ENCODE peak calls at places on chromosome 10, in ten cellular contexts. One of them, this sample, is unnamed.

GRCh38 chr10:13614530-13615332 is 28.0 kb downstream of the PRPF18 start:
- DNase-seq in head of caudate nucleus: no peak
- DNase-seq in WTC11: peak; percentile 31
- DNase-seq in DMS79: no peak
- DNase-seq in C1 segment of cervical spinal cord: no peak
- DNase-seq in RCC 7860: no peak
- DNase-seq in transverse colon: no peak
- DNase-seq in NCI-H2029: no peak
- DNase-seq in GM23248: peak; percentile 10
- DNase-seq in MV-4-11: no peak
- DNase-seq in this sample: no peak

GRCh38 chr10:58660577-58661255 is 148.0 kb downstream of the BICC1 start:
- DNase-seq in head of caudate nucleus: no peak
- DNase-seq in WTC11: no peak
- DNase-seq in DMS79: no peak
- DNase-seq in C1 segment of cervical spinal cord: no peak
- DNase-seq in RCC 7860: peak; percentile 47
- DNase-seq in transverse colon: no peak
- DNase-seq in NCI-H2029: no peak
- DNase-seq in GM23248: peak; percentile 48
- DNase-seq in MV-4-11: peak; percentile 24
- DNase-seq in this sample: no peak

GRCh38 chr10:42929993-42930392 is 146.9 kb upstream of the RET start:
- DNase-seq in head of caudate nucleus: no peak
- DNase-seq in WTC11: no peak
- DNase-seq in DMS79: no peak
- DNase-seq in C1 segment of cervical spinal cord: no peak
- DNase-seq in RCC 7860: no peak
- DNase-seq in transverse colon: no peak
- DNase-seq in NCI-H2029: no peak
- DNase-seq in GM23248: no peak
- DNase-seq in MV-4-11: no peak
- DNase-seq in this sample: no peak

GRCh38 chr10:63206576-63206975 is 73.4 kb downstream of the NRBF2 start:
- DNase-seq in head of caudate nucleus: no peak
- DNase-seq in WTC11: no peak
- DNase-seq in DMS79: no peak
- DNase-seq in C1 segment of cervical spinal cord: no peak
- DNase-seq in RCC 7860: no peak
- DNase-seq in transverse colon: no peak
- DNase-seq in NCI-H2029: no peak
- DNase-seq in GM23248: no peak
- DNase-seq in MV-4-11: no peak
- DNase-seq in this sample: no peak

GRCh38 chr10:86792768-86793167 is 36.3 kb downstream of the BMPR1A start:
- DNase-seq in head of caudate nucleus: no peak
- DNase-seq in WTC11: no peak
- DNase-seq in DMS79: no peak
- DNase-seq in C1 segment of cervical spinal cord: no peak
- DNase-seq in RCC 7860: no peak
- DNase-seq in transverse colon: no peak
- DNase-seq in NCI-H2029: no peak
- DNase-seq in GM23248: no peak
- DNase-seq in MV-4-11: no peak
- DNase-seq in this sample: no peak

GRCh38 chr10:125625586-125625985 is 57.4 kb downstream of the TEX36 start:
- DNase-seq in head of caudate nucleus: no peak
- DNase-seq in WTC11: no peak
- DNase-seq in DMS79: no peak
- DNase-seq in C1 segment of cervical spinal cord: no peak
- DNase-seq in RCC 7860: no peak
- DNase-seq in transverse colon: no peak
- DNase-seq in NCI-H2029: no peak
- DNase-seq in GM23248: no peak
- DNase-seq in MV-4-11: no peak
- DNase-seq in this sample: no peak

GRCh38 chr10:62384057-62384446 is 9.9 kb downstream of the ZNF365 start:
- DNase-seq in head of caudate nucleus: no peak
- DNase-seq in WTC11: no peak
- DNase-seq in DMS79: no peak
- DNase-seq in C1 segment of cervical spinal cord: no peak
- DNase-seq in RCC 7860: peak; percentile 92
- DNase-seq in transverse colon: no peak
- DNase-seq in NCI-H2029: no peak
- DNase-seq in GM23248: peak; percentile 95
- DNase-seq in MV-4-11: peak; percentile 48
- DNase-seq in this sample: no peak

GRCh38 chr10:46291817-46292572 is 5.2 kb downstream of the ANTXRL start:
- DNase-seq in head of caudate nucleus: no peak
- DNase-seq in WTC11: no peak
- DNase-seq in DMS79: no peak
- DNase-seq in C1 segment of cervical spinal cord: no peak
- DNase-seq in RCC 7860: no peak
- DNase-seq in transverse colon: peak; percentile 17
- DNase-seq in NCI-H2029: no peak
- DNase-seq in GM23248: peak; percentile 23
- DNase-seq in MV-4-11: no peak
- DNase-seq in this sample: no peak

GRCh38 chr10:31000071-31000787 is 31.4 kb downstream of the ZNF438 start:
- DNase-seq in head of caudate nucleus: no peak
- DNase-seq in WTC11: no peak
- DNase-seq in DMS79: no peak
- DNase-seq in C1 segment of cervical spinal cord: no peak
- DNase-seq in RCC 7860: peak; percentile 58
- DNase-seq in transverse colon: no peak
- DNase-seq in NCI-H2029: no peak
- DNase-seq in GM23248: peak; percentile 5
- DNase-seq in MV-4-11: no peak
- DNase-seq in this sample: no peak

GRCh38 chr10:3654496-3654895 is 130.5 kb downstream of the KLF6 start:
- DNase-seq in head of caudate nucleus: no peak
- DNase-seq in WTC11: no peak
- DNase-seq in DMS79: no peak
- DNase-seq in C1 segment of cervical spinal cord: no peak
- DNase-seq in RCC 7860: peak; percentile 15
- DNase-seq in transverse colon: no peak
- DNase-seq in NCI-H2029: no peak
- DNase-seq in GM23248: peak; percentile 36
- DNase-seq in MV-4-11: no peak
- DNase-seq in this sample: no peak

GRCh38 chr10:78481842-78482241 is 448.2 kb downstream of the RPS24 start:
- DNase-seq in head of caudate nucleus: no peak
- DNase-seq in WTC11: no peak
- DNase-seq in DMS79: no peak
- DNase-seq in C1 segment of cervical spinal cord: no peak
- DNase-seq in RCC 7860: no peak
- DNase-seq in transverse colon: no peak
- DNase-seq in NCI-H2029: no peak
- DNase-seq in GM23248: no peak
- DNase-seq in MV-4-11: no peak
- DNase-seq in this sample: no peak

GRCh38 chr10:131964298-131964697 is 17.4 kb downstream of the BNIP3 start:
- DNase-seq in head of caudate nucleus: no peak
- DNase-seq in WTC11: no peak
- DNase-seq in DMS79: no peak
- DNase-seq in C1 segment of cervical spinal cord: no peak
- DNase-seq in RCC 7860: no peak
- DNase-seq in transverse colon: no peak
- DNase-seq in NCI-H2029: no peak
- DNase-seq in GM23248: peak; percentile 29
- DNase-seq in MV-4-11: no peak
- DNase-seq in this sample: no peak

GRCh38 chr10:103855852-103856496 is 598 bp upstream of the SH3PXD2A start:
- DNase-seq in head of caudate nucleus: no peak
- DNase-seq in WTC11: no peak
- DNase-seq in DMS79: no peak
- DNase-seq in C1 segment of cervical spinal cord: no peak
- DNase-seq in RCC 7860: no peak
- DNase-seq in transverse colon: no peak
- DNase-seq in NCI-H2029: no peak
- DNase-seq in GM23248: no peak
- DNase-seq in MV-4-11: no peak
- DNase-seq in this sample: no peak

GRCh38 chr10:127798116-127798515 is 61.1 kb downstream of the FOXI2 start:
- DNase-seq in head of caudate nucleus: no peak
- DNase-seq in WTC11: no peak
- DNase-seq in DMS79: no peak
- DNase-seq in C1 segment of cervical spinal cord: no peak
- DNase-seq in RCC 7860: no peak
- DNase-seq in transverse colon: no peak
- DNase-seq in NCI-H2029: no peak
- DNase-seq in GM23248: no peak
- DNase-seq in MV-4-11: no peak
- DNase-seq in this sample: no peak

GRCh38 chr10:49138361-49138891 is 4.6 kb upstream of the FAM170B start:
- DNase-seq in head of caudate nucleus: no peak
- DNase-seq in WTC11: no peak
- DNase-seq in DMS79: no peak
- DNase-seq in C1 segment of cervical spinal cord: no peak
- DNase-seq in RCC 7860: no peak
- DNase-seq in transverse colon: no peak
- DNase-seq in NCI-H2029: no peak
- DNase-seq in GM23248: peak; percentile 93
- DNase-seq in MV-4-11: no peak
- DNase-seq in this sample: no peak

GRCh38 chr10:43284341-43284910 is 17.6 kb upstream of the RASGEF1A start:
- DNase-seq in head of caudate nucleus: no peak
- DNase-seq in WTC11: peak; percentile 76
- DNase-seq in DMS79: no peak
- DNase-seq in C1 segment of cervical spinal cord: no peak
- DNase-seq in RCC 7860: no peak
- DNase-seq in transverse colon: no peak
- DNase-seq in NCI-H2029: no peak
- DNase-seq in GM23248: peak; percentile 22
- DNase-seq in MV-4-11: no peak
- DNase-seq in this sample: peak; percentile 52

GRCh38 chr10:93458821-93459257 is 23.3 kb downstream of the MYOF start:
- DNase-seq in head of caudate nucleus: no peak
- DNase-seq in WTC11: no peak
- DNase-seq in DMS79: peak; percentile 20
- DNase-seq in C1 segment of cervical spinal cord: no peak
- DNase-seq in RCC 7860: peak; percentile 100
- DNase-seq in transverse colon: peak; percentile 63
- DNase-seq in NCI-H2029: no peak
- DNase-seq in GM23248: peak; percentile 100
- DNase-seq in MV-4-11: peak; percentile 96
- DNase-seq in this sample: peak; percentile 42

GRCh38 chr10:48608279-48608681 is 3.4 kb upstream of the ARHGAP22 start:
- DNase-seq in head of caudate nucleus: no peak
- DNase-seq in WTC11: peak; percentile 73
- DNase-seq in DMS79: no peak
- DNase-seq in C1 segment of cervical spinal cord: no peak
- DNase-seq in RCC 7860: no peak
- DNase-seq in transverse colon: peak; percentile 39
- DNase-seq in NCI-H2029: no peak
- DNase-seq in GM23248: peak; percentile 63
- DNase-seq in MV-4-11: peak; percentile 18
- DNase-seq in this sample: peak; percentile 45

GRCh38 chr10:69684981-69685353 is 54.9 kb downstream of the FAM241B start:
- DNase-seq in head of caudate nucleus: no peak
- DNase-seq in WTC11: no peak
- DNase-seq in DMS79: no peak
- DNase-seq in C1 segment of cervical spinal cord: no peak
- DNase-seq in RCC 7860: no peak
- DNase-seq in transverse colon: no peak
- DNase-seq in NCI-H2029: no peak
- DNase-seq in GM23248: no peak
- DNase-seq in MV-4-11: no peak
- DNase-seq in this sample: no peak

GRCh38 chr10:103584216-103585010 is 90.9 kb downstream of the NEURL1 start:
- DNase-seq in head of caudate nucleus: no peak
- DNase-seq in WTC11: peak; percentile 43
- DNase-seq in DMS79: no peak
- DNase-seq in C1 segment of cervical spinal cord: no peak
- DNase-seq in RCC 7860: no peak
- DNase-seq in transverse colon: no peak
- DNase-seq in NCI-H2029: peak; percentile 16
- DNase-seq in GM23248: peak; percentile 83
- DNase-seq in MV-4-11: peak; percentile 11
- DNase-seq in this sample: peak; percentile 95

GRCh38 chr10:18312385-18313145 is 172.3 kb downstream of the CACNB2 start:
- DNase-seq in head of caudate nucleus: no peak
- DNase-seq in WTC11: no peak
- DNase-seq in DMS79: no peak
- DNase-seq in C1 segment of cervical spinal cord: no peak
- DNase-seq in RCC 7860: peak; percentile 25
- DNase-seq in transverse colon: no peak
- DNase-seq in NCI-H2029: no peak
- DNase-seq in GM23248: peak; percentile 77
- DNase-seq in MV-4-11: peak; percentile 51
- DNase-seq in this sample: peak; percentile 63

GRCh38 chr10:72563327-72563932 is 62.4 kb downstream of the MICU1 start:
- DNase-seq in head of caudate nucleus: no peak
- DNase-seq in WTC11: no peak
- DNase-seq in DMS79: no peak
- DNase-seq in C1 segment of cervical spinal cord: no peak
- DNase-seq in RCC 7860: no peak
- DNase-seq in transverse colon: no peak
- DNase-seq in NCI-H2029: no peak
- DNase-seq in GM23248: no peak
- DNase-seq in MV-4-11: peak; percentile 86
- DNase-seq in this sample: no peak

GRCh38 chr10:78494179-78494578 is 460.5 kb downstream of the RPS24 start:
- DNase-seq in head of caudate nucleus: no peak
- DNase-seq in WTC11: no peak
- DNase-seq in DMS79: no peak
- DNase-seq in C1 segment of cervical spinal cord: no peak
- DNase-seq in RCC 7860: no peak
- DNase-seq in transverse colon: no peak
- DNase-seq in NCI-H2029: no peak
- DNase-seq in GM23248: no peak
- DNase-seq in MV-4-11: no peak
- DNase-seq in this sample: peak; percentile 24

GRCh38 chr10:64959116-64959515 is 1437.9 kb downstream of the REEP3 start:
- DNase-seq in head of caudate nucleus: no peak
- DNase-seq in WTC11: no peak
- DNase-seq in DMS79: no peak
- DNase-seq in C1 segment of cervical spinal cord: no peak
- DNase-seq in RCC 7860: no peak
- DNase-seq in transverse colon: no peak
- DNase-seq in NCI-H2029: no peak
- DNase-seq in GM23248: no peak
- DNase-seq in MV-4-11: no peak
- DNase-seq in this sample: no peak

GRCh38 chr10:49736564-49737113 is 25.5 kb downstream of the OGDHL start:
- DNase-seq in head of caudate nucleus: no peak
- DNase-seq in WTC11: no peak
- DNase-seq in DMS79: no peak
- DNase-seq in C1 segment of cervical spinal cord: no peak
- DNase-seq in RCC 7860: no peak
- DNase-seq in transverse colon: no peak
- DNase-seq in NCI-H2029: no peak
- DNase-seq in GM23248: no peak
- DNase-seq in MV-4-11: no peak
- DNase-seq in this sample: no peak

GRCh38 chr10:4982764-4983226 is 19.6 kb downstream of the AKR1C1 start:
- DNase-seq in head of caudate nucleus: no peak
- DNase-seq in WTC11: no peak
- DNase-seq in DMS79: no peak
- DNase-seq in C1 segment of cervical spinal cord: no peak
- DNase-seq in RCC 7860: no peak
- DNase-seq in transverse colon: no peak
- DNase-seq in NCI-H2029: no peak
- DNase-seq in GM23248: peak; percentile 46
- DNase-seq in MV-4-11: no peak
- DNase-seq in this sample: no peak

GRCh38 chr10:123392182-123392930 is 238.2 kb downstream of the BUB3 start:
- DNase-seq in head of caudate nucleus: no peak
- DNase-seq in WTC11: no peak
- DNase-seq in DMS79: no peak
- DNase-seq in C1 segment of cervical spinal cord: no peak
- DNase-seq in RCC 7860: no peak
- DNase-seq in transverse colon: no peak
- DNase-seq in NCI-H2029: no peak
- DNase-seq in GM23248: no peak
- DNase-seq in MV-4-11: peak; percentile 86
- DNase-seq in this sample: no peak

GRCh38 chr10:15518256-15518655 is 147.2 kb upstream of the FAM171A1 start:
- DNase-seq in head of caudate nucleus: no peak
- DNase-seq in WTC11: no peak
- DNase-seq in DMS79: no peak
- DNase-seq in C1 segment of cervical spinal cord: no peak
- DNase-seq in RCC 7860: no peak
- DNase-seq in transverse colon: no peak
- DNase-seq in NCI-H2029: no peak
- DNase-seq in GM23248: peak; percentile 82
- DNase-seq in MV-4-11: no peak
- DNase-seq in this sample: no peak